ENCODE peak calls at places on chromosomes 5 and 9, in nine cellular contexts. E, S, Q, X, R, P, M, N and W are unnamed samples.

GRCh38 chr5:141845371-141845821 is 32.8 kb downstream of the PCDH1 start:
- DNase-seq in S (no peak), Q (peak), P (peak), R (no peak), X (no peak), N (peak), M (peak), E (peak), W (no peak)

GRCh38 chr5:150158170-150158949 is 2.7 kb upstream of the PDGFRB start:
- DNase-seq in R (peak), X (no peak), E (no peak), Q (no peak), M (no peak), S (no peak), N (no peak), P (no peak), W (no peak)

GRCh38 chr5:72308853-72309191 is 11.2 kb downstream of the MRPS27 start:
- DNase-seq in M (no peak), P (no peak), R (no peak), E (no peak), X (no peak), S (no peak), Q (no peak), N (no peak), W (no peak)

GRCh38 chr5:31757813-31758212 is 118.9 kb downstream of the PDZD2 start:
- DNase-seq in E (no peak), P (no peak), S (no peak), N (no peak), X (no peak), R (peak), M (no peak), Q (no peak), W (no peak)

GRCh38 chr5:76209297-76209696 is 126.1 kb downstream of the SV2C start:
- DNase-seq in S (no peak), N (no peak), E (no peak), X (no peak), R (no peak), Q (no peak), M (peak), P (peak), W (no peak)

GRCh38 chr5:148393390-148393741 is 9.6 kb downstream of the FBXO38 start:
- DNase-seq in X (no peak), R (no peak), M (no peak), N (no peak), E (peak), Q (peak), P (peak), S (peak), W (no peak)

GRCh38 chr5:27706832-27707231 is 668.4 kb upstream of the CDH9 start:
- DNase-seq in X (no peak), Q (no peak), S (no peak), E (no peak), N (no peak), M (no peak), P (no peak), R (no peak), W (no peak)

GRCh38 chr9:37449877-37450632 is 15.2 kb downstream of the ZBTB5 start:
- DNase-seq in M (no peak), S (no peak), N (no peak), X (no peak), P (no peak), R (no peak), E (no peak), Q (no peak), W (no peak)

GRCh38 chr5:96807099-96807654 is 568 bp downstream of the ERAP1 start:
- DNase-seq in R (peak), P (peak), M (peak), X (peak), N (peak), E (peak), S (no peak), Q (peak), W (no peak)